ENCODE peak calls at places on chromosomes 12 and 14, in four cellular contexts. Y, S, W and J are unnamed samples.

GRCh38 chr14:98137626-98138025 is 1134.4 kb downstream of the BCL11B start:
- DNase-seq in Y (no peak), S (no peak), W (no peak), J (no peak)

GRCh38 chr12:52946797-52947547 is 1.9 kb upstream of the KRT18 start:
- DNase-seq in Y (no peak), S (no peak), W (no peak), J (peak; percentile 84)

GRCh38 chr14:21921453-21921852 is 247.8 kb upstream of the OR4E1 start:
- DNase-seq in Y (no peak), S (no peak), W (no peak), J (no peak)

GRCh38 chr14:101336203-101336602 is 225.1 kb upstream of the DIO3 start:
- DNase-seq in Y (no peak), S (no peak), W (no peak), J (no peak)

GRCh38 chr14:99247772-99248171 is 24.2 kb downstream of the BCL11B start:
- DNase-seq in Y (no peak), S (no peak), W (no peak), J (no peak)

GRCh38 chr12:89276860-89277259 is 75.4 kb downstream of the DUSP6 start:
- DNase-seq in Y (no peak), S (no peak), W (no peak), J (no peak)

GRCh38 chr12:12899530-12900380 is 8.4 kb downstream of the GPRC5A start:
- DNase-seq in Y (peak; percentile 98), S (no peak), W (no peak), J (no peak)

GRCh38 chr12:143964-144649 is 69.8 kb downstream of the SLC6A12 start:
- DNase-seq in Y (no peak), S (no peak), W (no peak), J (peak; percentile 62)

GRCh38 chr14:59803052-59803451 is 67.5 kb downstream of the RTN1 start:
- DNase-seq in Y (no peak), S (no peak), W (no peak), J (no peak)

GRCh38 chr12:66119870-66120241 is 10.7 kb downstream of the LLPH start:
- DNase-seq in Y (no peak), S (no peak), W (no peak), J (no peak)

GRCh38 chr14:105881021-105881930 is 354.9 kb downstream of the TMEM121 start:
- DNase-seq in Y (no peak), S (no peak), W (no peak), J (no peak)

GRCh38 chr14:58765375-58765774 is 127.6 kb downstream of the DACT1 start:
- DNase-seq in Y (no peak), S (no peak), W (no peak), J (no peak)

GRCh38 chr12:131799828-131800593 is 28.2 kb upstream of the MMP17 start:
- DNase-seq in Y (no peak), S (no peak), W (no peak), J (no peak)

GRCh38 chr12:96399081-96399918 is 939 bp downstream of the CDK17 start:
- DNase-seq in Y (peak; percentile 72), S (peak; percentile 79), W (peak; percentile 48), J (peak; percentile 10)

GRCh38 chr12:118958520-118958919 is 22.8 kb upstream of the SRRM4 start:
- DNase-seq in Y (no peak), S (no peak), W (no peak), J (no peak)

GRCh38 chr12:119808441-119808840 is 68.7 kb downstream of the CIT start:
- DNase-seq in Y (peak; percentile 32), S (no peak), W (no peak), J (no peak)

GRCh38 chr14:22547948-22548750 is 40.9 kb downstream of the DAD1 start:
- DNase-seq in Y (no peak), S (no peak), W (no peak), J (no peak)

GRCh38 chr12:71517145-71517846 is 77.7 kb downstream of the LGR5 start:
- DNase-seq in Y (no peak), S (no peak), W (no peak), J (no peak)

GRCh38 chr14:77260631-77261030 is 10.4 kb downstream of the NGB start:
- DNase-seq in Y (no peak), S (no peak), W (no peak), J (no peak)

GRCh38 chr14:34180428-34180827 is 229.6 kb upstream of the EGLN3 start:
- DNase-seq in Y (no peak), S (no peak), W (no peak), J (peak; percentile 31)

GRCh38 chr14:92135269-92135668 is 13.5 kb downstream of the CPSF2 start:
- DNase-seq in Y (peak; percentile 59), S (peak; percentile 22), W (no peak), J (peak; percentile 31)

GRCh38 chr14:69712637-69713088 is 54.3 kb upstream of the SRSF5 start:
- DNase-seq in Y (no peak), S (no peak), W (no peak), J (no peak)

GRCh38 chr14:34043627-34044372 is 92.9 kb upstream of the EGLN3 start:
- DNase-seq in Y (no peak), S (no peak), W (peak; percentile 97), J (peak; percentile 99)

GRCh38 chr12:30631710-30632109 is 64.0 kb downstream of the IPO8 start:
- DNase-seq in Y (no peak), S (no peak), W (no peak), J (no peak)

GRCh38 chr12:58479403-58479802 is 440.9 kb downstream of the LRIG3 start:
- DNase-seq in Y (no peak), S (no peak), W (no peak), J (no peak)

GRCh38 chr14:56585461-56586084 is 6.0 kb downstream of the TMEM260 start:
- DNase-seq in Y (no peak), S (no peak), W (no peak), J (no peak)

GRCh38 chr14:35341454-35342159 is 49.4 kb downstream of the PSMA6 start:
- DNase-seq in Y (peak; percentile 72), S (peak; percentile 73), W (no peak), J (peak; percentile 91)

GRCh38 chr14:101527987-101528386 is 33.3 kb upstream of the DIO3 start:
- DNase-seq in Y (no peak), S (no peak), W (no peak), J (no peak)

GRCh38 chr14:59829469-59829868 is 41.1 kb downstream of the RTN1 start:
- DNase-seq in Y (no peak), S (no peak), W (no peak), J (no peak)

GRCh38 chr12:108526482-108527234 is 11.6 kb downstream of the FICD start:
- DNase-seq in Y (peak; percentile 37), S (no peak), W (no peak), J (no peak)

GRCh38 chr12:96225994-96226399 is 31.8 kb downstream of the ELK3 start:
- DNase-seq in Y (no peak), S (no peak), W (no peak), J (peak; percentile 84)

GRCh38 chr12:32089156-32089950 is 17.3 kb upstream of the BICD1 start:
- DNase-seq in Y (no peak), S (peak; percentile 83), W (no peak), J (no peak)

GRCh38 chr14:24059841-24060388 is 8.1 kb downstream of the CARMIL3 start:
- DNase-seq in Y (no peak), S (peak; percentile 5), W (no peak), J (no peak)

GRCh38 chr14:24058951-24059475 is 7.2 kb downstream of the CARMIL3 start:
- DNase-seq in Y (no peak), S (peak; percentile 29), W (no peak), J (no peak)

GRCh38 chr14:24057867-24058259 is 6.1 kb downstream of the CARMIL3 start:
- DNase-seq in Y (no peak), S (no peak), W (no peak), J (no peak)

GRCh38 chr14:24057271-24057670 is 5.5 kb downstream of the CARMIL3 start:
- DNase-seq in Y (no peak), S (peak; percentile 9), W (no peak), J (no peak)

GRCh38 chr14:24058260-24058950 is 6.6 kb downstream of the CARMIL3 start:
- DNase-seq in Y (peak; percentile 64), S (peak; percentile 91), W (no peak), J (peak; percentile 89)
- TF ChIP-seq MXI1 in Y (no peak), S (no peak), W (no peak), J (no peak)

DNA sequence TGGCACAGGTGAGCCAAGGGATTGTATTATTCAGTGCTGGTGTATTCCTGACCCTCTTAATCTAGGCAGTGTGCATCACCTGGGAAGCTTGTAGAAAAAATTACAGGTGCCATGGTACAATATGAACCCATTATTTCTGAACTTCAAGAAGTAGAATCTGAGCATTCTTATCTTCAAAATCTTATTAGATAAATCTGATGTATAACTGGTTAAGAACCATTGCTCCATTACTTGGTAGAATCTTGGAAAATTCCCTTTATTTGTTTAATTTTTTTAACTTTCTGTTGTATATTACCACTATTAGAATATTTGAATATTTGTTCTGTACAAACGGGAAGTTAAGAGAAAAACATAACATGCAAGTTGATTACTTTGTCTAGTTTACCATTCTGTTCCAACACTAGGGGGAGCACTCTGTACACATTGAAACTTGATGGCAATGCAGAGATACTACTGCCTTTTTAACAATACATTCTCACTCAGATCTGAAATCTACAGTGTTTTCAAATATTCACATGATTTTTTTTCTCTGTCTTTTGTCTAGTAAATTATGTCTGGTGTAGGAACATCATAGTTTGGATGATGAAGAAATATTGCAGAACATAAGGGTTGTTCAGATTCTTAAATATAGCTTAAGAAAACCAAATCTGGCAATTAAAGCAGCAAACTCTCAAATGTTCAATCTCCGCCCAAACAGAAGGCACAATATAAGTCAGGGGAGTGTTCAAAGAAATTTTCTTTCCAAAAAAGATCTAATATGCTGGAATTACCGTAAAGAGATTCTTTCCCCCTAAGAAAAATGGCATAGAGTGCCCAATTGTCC is 196.6 kb downstream of the PCNX1 start:
- DNase-seq in Y (peak; percentile 80), S (peak; percentile 46), W (peak; percentile 13), J (peak; percentile 50)
- TF ChIP-seq MXI1 in Y (no peak), S (no peak), W (no peak), J (no peak)

DNA sequence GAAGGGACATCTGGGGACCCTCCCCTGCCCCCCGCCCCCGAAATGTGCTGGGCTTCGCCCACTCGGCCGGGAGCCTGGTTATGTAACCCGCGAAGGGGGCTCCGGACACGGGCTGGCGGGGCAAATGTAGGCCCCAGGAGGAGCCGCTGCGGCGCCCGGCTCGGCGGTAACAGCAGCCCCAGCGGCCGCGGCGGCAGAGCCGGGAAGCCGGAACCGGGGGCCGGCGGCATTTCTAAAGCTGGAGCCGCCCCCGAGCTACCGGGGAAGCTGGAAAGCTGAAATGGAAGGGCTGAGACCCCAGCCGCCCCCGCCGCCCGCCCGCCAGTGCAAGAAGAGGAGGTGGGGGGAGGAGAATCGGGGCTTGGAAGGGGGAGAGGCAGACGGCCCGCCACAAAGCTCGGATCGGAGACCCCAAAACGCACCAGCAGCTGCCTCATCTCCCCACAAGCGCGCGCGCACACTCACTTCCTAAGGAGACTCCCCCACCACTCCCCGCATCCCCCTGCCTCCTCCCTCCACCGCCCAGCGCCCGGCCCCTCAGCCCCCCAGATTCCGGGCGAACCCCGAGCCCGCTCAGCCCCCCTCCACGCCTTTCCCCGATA is 1.5 kb downstream of the KDM2B start:
- DNase-seq in Y (no peak), S (peak; percentile 76), W (no peak), J (no peak)
- TF ChIP-seq MXI1 in Y (no peak), S (no peak), W (no peak), J (no peak)

GRCh38 chr14:84361476-84361875 is 1168.5 kb upstream of the FLRT2 start:
- DNase-seq in Y (no peak), S (no peak), W (no peak), J (no peak)
- TF ChIP-seq MXI1 in Y (no peak), S (no peak), W (no peak), J (no peak)